ENCODE peak calls at places on chromosomes 5 and 9, in six cellular contexts. M is lower lobe of right lung; S is CD8-positive, alpha-beta T cell; W is astrocyte of the cerebellum; X is prostate gland; U is aorta. Q is an unnamed sample.
A peak's percentile ranks its signal among the peaks of the same experiment; 100 is the strongest.

GRCh38 chr9:115350548-115350947 is 232.6 kb upstream of the TNC start:
- DNase-seq in M (no peak), S (no peak), W (no peak), X (no peak), U (no peak), Q (no peak)

GRCh38 chr5:135553688-135554462 is 18.1 kb upstream of the NEUROG1 start:
- DNase-seq in M (no peak), S (no peak), W (no peak), X (no peak), U (no peak), Q (no peak)

GRCh38 chr9:120490888-120491595 is 88.9 kb downstream of the CDK5RAP2 start:
- DNase-seq in M (no peak), S (no peak), W (no peak), X (no peak), U (no peak), Q (no peak)

GRCh38 chr5:93305984-93306383 is 275.0 kb downstream of the NR2F1-AS1 start:
- DNase-seq in M (no peak), S (no peak), W (no peak), X (no peak), U (no peak), Q (no peak)

GRCh38 chr5:5066276-5067186 is 73.6 kb upstream of the ADAMTS16 start:
- DNase-seq in M (no peak), S (no peak), W (peak; percentile 22), X (no peak), U (no peak), Q (no peak)

GRCh38 chr5:64188776-64189175 is 23.1 kb downstream of the RNF180 start:
- DNase-seq in M (no peak), S (no peak), W (no peak), X (no peak), U (no peak), Q (no peak)

GRCh38 chr5:96128204-96128864 is 166.7 kb upstream of the ELL2 start:
- DNase-seq in M (no peak), S (no peak), W (no peak), X (no peak), U (no peak), Q (no peak)

GRCh38 chr9:99421369-99421768 is 199.3 kb downstream of the SEC61B start:
- DNase-seq in M (no peak), S (no peak), W (no peak), X (no peak), U (no peak), Q (no peak)

GRCh38 chr5:140926903-140927573 is 939 bp downstream of the PCDHAC1 start:
- DNase-seq in M (peak; percentile 54), S (no peak), W (no peak), X (no peak), U (peak; percentile 48), Q (no peak)

GRCh38 chr9:113011911-113012381 is at the start of gene ZNF883:
- DNase-seq in M (peak; percentile 65), S (peak; percentile 57), W (peak; percentile 37), X (no peak), U (peak; percentile 65), Q (peak; percentile 38)

GRCh38 chr9:91836515-91836914 is 113.5 kb downstream of the ROR2 start:
- DNase-seq in M (no peak), S (no peak), W (no peak), X (peak; percentile 70), U (no peak), Q (no peak)

GRCh38 chr5:41762426-41762825 is 107.8 kb downstream of the OXCT1 start:
- DNase-seq in M (no peak), S (no peak), W (no peak), X (no peak), U (no peak), Q (no peak)

GRCh38 chr9:138103111-138103823 is 225.7 kb downstream of the CACNA1B start:
- DNase-seq in M (no peak), S (no peak), W (no peak), X (peak; percentile 2), U (no peak), Q (no peak)

GRCh38 chr9:38392235-38393127 is at the start of gene ALDH1B1:
- DNase-seq in M (peak; percentile 92), S (peak; percentile 38), W (peak; percentile 45), X (peak; percentile 79), U (peak; percentile 93), Q (peak; percentile 93)

GRCh38 chr5:10676224-10676623 is 84.8 kb downstream of the DAP start:
- DNase-seq in M (no peak), S (no peak), W (no peak), X (no peak), U (no peak), Q (no peak)

GRCh38 chr5:15013654-15014463 is 142.3 kb upstream of the ANKH start:
- DNase-seq in M (no peak), S (no peak), W (peak; percentile 74), X (peak; percentile 56), U (no peak), Q (peak; percentile 46)

GRCh38 chr5:34914671-34915138 is 599 bp downstream of the RAD1 start:
- DNase-seq in M (peak; percentile 52), S (no peak), W (no peak), X (peak; percentile 11), U (peak; percentile 57), Q (peak; percentile 33)

GRCh38 chr5:5373351-5374033 is 49.0 kb upstream of the ICE1 start:
- DNase-seq in M (no peak), S (no peak), W (no peak), X (no peak), U (no peak), Q (no peak)

GRCh38 chr9:74589576-74589975 is 92.4 kb downstream of the RORB start:
- DNase-seq in M (no peak), S (no peak), W (no peak), X (no peak), U (no peak), Q (no peak)

GRCh38 chr5:89270901-89271300 is 387.9 kb upstream of the MEF2C start:
- DNase-seq in M (no peak), S (no peak), W (no peak), X (no peak), U (no peak), Q (no peak)

DNA sequence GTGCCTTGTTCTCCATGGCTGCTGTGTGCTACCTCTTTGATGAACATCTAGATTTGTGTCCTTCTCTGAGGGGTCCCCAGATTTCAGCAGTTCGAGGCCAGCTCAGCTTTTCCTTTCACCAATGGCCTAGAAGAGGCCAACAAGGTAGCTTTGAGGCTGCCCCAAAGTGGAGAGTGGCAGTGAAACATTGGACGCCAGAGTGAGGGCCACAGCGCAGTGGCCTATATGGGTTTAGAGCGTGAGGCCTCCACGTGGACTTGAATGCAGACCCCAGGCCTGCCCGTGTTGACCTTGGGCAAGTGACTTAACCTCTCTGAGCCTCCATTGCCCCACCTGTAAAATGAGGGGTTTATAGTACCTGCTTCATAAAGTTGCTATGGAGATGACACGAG is 11.8 kb downstream of the MYOZ3 start:
- DNase-seq in M (no peak), S (no peak), W (no peak), X (no peak), U (no peak), Q (no peak)
- H3K4me3 ChIP-seq in M (peak overlapping the region; percentile 64), S (peak overlapping the region; percentile 69), W (peak overlapping the region; percentile 52), X (peak overlapping the region; percentile 23), U (no peak overlapping the region), Q (no peak overlapping the region)

GRCh38 chr5:179060116-179061008 is at the start of gene ZNF354C:
- DNase-seq in M (peak; percentile 93), S (peak; percentile 88), W (peak; percentile 67), X (peak; percentile 79), U (peak; percentile 92), Q (peak; percentile 90)
- H3K4me3 ChIP-seq in M (peak within 1 kb of the TSS; percentile 95), S (peak within 1 kb of the TSS; percentile 76), W (peak within 1 kb of the TSS; percentile 73), X (peak within 1 kb of the TSS; percentile 89), U (peak within 1 kb of the TSS; percentile 74), Q (peak within 1 kb of the TSS; percentile 61)

DNA sequence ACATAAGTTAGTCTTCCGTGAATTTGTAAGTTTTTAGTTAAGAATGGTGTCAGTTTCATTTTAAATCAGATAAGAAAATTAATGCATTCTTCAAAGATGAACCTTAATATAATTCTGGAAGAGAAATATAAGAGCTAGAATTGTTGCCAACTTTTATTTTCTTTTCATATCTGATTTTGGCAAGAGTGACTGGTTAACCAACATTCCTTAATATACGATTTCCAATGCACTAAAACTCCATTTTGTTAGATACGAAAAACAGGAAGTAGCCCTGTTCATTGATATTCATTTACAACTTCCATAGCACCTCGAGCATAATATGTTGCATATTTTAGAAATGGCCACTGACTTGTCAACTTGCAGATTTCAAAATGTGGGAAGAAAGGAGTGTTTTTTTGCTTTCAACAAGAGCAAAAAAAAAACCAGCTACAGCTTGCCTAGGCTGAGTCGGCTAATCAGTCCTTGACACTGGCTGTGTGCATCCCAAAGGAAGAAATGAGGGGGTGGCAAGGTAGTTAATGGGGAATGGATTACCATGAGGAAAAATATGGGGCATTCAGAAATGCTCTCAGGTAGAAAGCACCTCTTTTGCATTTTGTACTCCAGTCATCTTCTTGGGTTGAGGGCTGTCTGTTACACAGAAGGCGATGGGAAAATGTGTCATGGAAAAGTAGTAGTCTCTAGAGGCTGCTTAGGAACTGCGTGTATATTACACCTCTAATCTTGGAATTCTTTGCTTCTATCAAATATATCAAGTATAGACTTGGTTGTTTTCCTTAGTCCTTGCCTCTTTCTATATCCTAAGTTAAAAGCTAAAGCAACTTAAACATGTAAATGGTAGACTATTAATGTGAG is 3.9 kb downstream of the MAP3K1 start:
- DNase-seq in M (no peak), S (no peak), W (no peak), X (no peak), U (no peak), Q (no peak)
- H3K4me3 ChIP-seq in M (peak overlapping the region; percentile 32), S (peak overlapping the region; percentile 11), W (no peak overlapping the region), X (peak overlapping the region; percentile 0), U (no peak overlapping the region), Q (no peak overlapping the region)

GRCh38 chr9:73156593-73157187 is 5.0 kb downstream of the ANXA1 start:
- DNase-seq in M (no peak), S (no peak), W (no peak), X (no peak), U (no peak), Q (no peak)

GRCh38 chr9:73158723-73159122 is 7.1 kb downstream of the ANXA1 start:
- DNase-seq in M (no peak), S (no peak), W (no peak), X (no peak), U (no peak), Q (no peak)

GRCh38 chr9:73155389-73155788 is 3.7 kb downstream of the ANXA1 start:
- DNase-seq in M (no peak), S (no peak), W (no peak), X (no peak), U (no peak), Q (no peak)

GRCh38 chr9:73155968-73156592 is 4.4 kb downstream of the ANXA1 start:
- DNase-seq in M (no peak), S (no peak), W (no peak), X (no peak), U (no peak), Q (no peak)

GRCh38 chr9:73157811-73158210 is 6.1 kb downstream of the ANXA1 start:
- DNase-seq in M (no peak), S (no peak), W (no peak), X (no peak), U (no peak), Q (no peak)
- H3K4me3 ChIP-seq in M (no peak overlapping the region), S (no peak overlapping the region), W (no peak overlapping the region), X (no peak overlapping the region), U (no peak overlapping the region), Q (no peak overlapping the region)

GRCh38 chr9:131737426-131737825 is 2.5 kb downstream of the RAPGEF1 start:
- DNase-seq in M (peak; percentile 37), S (no peak), W (no peak), X (no peak), U (no peak), Q (no peak)
- H3K4me3 ChIP-seq in M (peak overlapping the region; percentile 68), S (no peak overlapping the region), W (no peak overlapping the region), X (no peak overlapping the region), U (no peak overlapping the region), Q (no peak overlapping the region)

GRCh38 chr9:33159760-33160127 is 7.4 kb downstream of the B4GALT1 start:
- DNase-seq in M (peak; percentile 69), S (peak; percentile 81), W (peak; percentile 67), X (peak; percentile 43), U (peak; percentile 85), Q (peak; percentile 55)
- H3K4me3 ChIP-seq in M (peak overlapping the region; percentile 21), S (peak overlapping the region; percentile 10), W (no peak overlapping the region), X (no peak overlapping the region), U (no peak overlapping the region), Q (no peak overlapping the region)

Q was measured in mucosa of descending colon.